ENCODE peak calls at places on chromosomes 4 and X, in nine cellular contexts. One of them, this sample, is unnamed.

GRCh38 chrX:43141885-43142284 is 363.9 kb upstream of the PPP1R2C start:
- DNase-seq in GM12878: no peak
- DNase-seq in IMR-90: no peak
- DNase-seq in A549: no peak
- DNase-seq in tibial nerve: no peak
- DNase-seq in uterus: no peak
- DNase-seq in thyroid gland: peak; percentile 14
- DNase-seq in suprapubic skin: no peak
- DNase-seq in breast epithelium: no peak
- DNase-seq in this sample: no peak

GRCh38 chrX:134661295-134661694 is 3.0 kb upstream of the PLAC1 start:
- DNase-seq in GM12878: no peak
- DNase-seq in IMR-90: no peak
- DNase-seq in A549: no peak
- DNase-seq in tibial nerve: no peak
- DNase-seq in uterus: no peak
- DNase-seq in thyroid gland: peak; percentile 17
- DNase-seq in suprapubic skin: no peak
- DNase-seq in breast epithelium: no peak
- DNase-seq in this sample: no peak

GRCh38 chr4:37000281-37000680 is 244.3 kb upstream of the NWD2 start:
- DNase-seq in GM12878: no peak
- DNase-seq in IMR-90: no peak
- DNase-seq in A549: no peak
- DNase-seq in tibial nerve: no peak
- DNase-seq in uterus: no peak
- DNase-seq in thyroid gland: no peak
- DNase-seq in suprapubic skin: no peak
- DNase-seq in breast epithelium: no peak
- DNase-seq in this sample: no peak

GRCh38 chr4:78481180-78481579 is 70.4 kb upstream of the ANXA3 start:
- DNase-seq in GM12878: no peak
- DNase-seq in IMR-90: peak; percentile 84
- DNase-seq in A549: no peak
- DNase-seq in tibial nerve: no peak
- DNase-seq in uterus: no peak
- DNase-seq in thyroid gland: no peak
- DNase-seq in suprapubic skin: no peak
- DNase-seq in breast epithelium: no peak
- DNase-seq in this sample: no peak

GRCh38 chr4:38306482-38307071 is 346.4 kb downstream of the PTTG2 start:
- DNase-seq in GM12878: peak; percentile 95
- DNase-seq in IMR-90: no peak
- DNase-seq in A549: no peak
- DNase-seq in tibial nerve: no peak
- DNase-seq in uterus: no peak
- DNase-seq in thyroid gland: no peak
- DNase-seq in suprapubic skin: no peak
- DNase-seq in breast epithelium: no peak
- DNase-seq in this sample: no peak

GRCh38 chr4:24690436-24690835 is 104.9 kb upstream of the SOD3 start:
- DNase-seq in GM12878: no peak
- DNase-seq in IMR-90: peak; percentile 11
- DNase-seq in A549: no peak
- DNase-seq in tibial nerve: no peak
- DNase-seq in uterus: no peak
- DNase-seq in thyroid gland: no peak
- DNase-seq in suprapubic skin: no peak
- DNase-seq in breast epithelium: no peak
- DNase-seq in this sample: no peak

GRCh38 chr4:153748378-153748777 is 11.4 kb downstream of the RNF175 start:
- DNase-seq in GM12878: no peak
- DNase-seq in IMR-90: peak; percentile 38
- DNase-seq in A549: no peak
- DNase-seq in tibial nerve: no peak
- DNase-seq in uterus: no peak
- DNase-seq in thyroid gland: peak; percentile 39
- DNase-seq in suprapubic skin: no peak
- DNase-seq in breast epithelium: no peak
- DNase-seq in this sample: no peak

GRCh38 chr4:24519649-24520048 is 64.7 kb downstream of the DHX15 start:
- DNase-seq in GM12878: no peak
- DNase-seq in IMR-90: peak; percentile 47
- DNase-seq in A549: no peak
- DNase-seq in tibial nerve: no peak
- DNase-seq in uterus: no peak
- DNase-seq in thyroid gland: peak; percentile 48
- DNase-seq in suprapubic skin: no peak
- DNase-seq in breast epithelium: no peak
- DNase-seq in this sample: peak; percentile 63

GRCh38 chrX:24023972-24024664 is 2.9 kb downstream of the KLHL15 start:
- DNase-seq in GM12878: no peak
- DNase-seq in IMR-90: peak; percentile 23
- DNase-seq in A549: no peak
- DNase-seq in tibial nerve: no peak
- DNase-seq in uterus: no peak
- DNase-seq in thyroid gland: no peak
- DNase-seq in suprapubic skin: no peak
- DNase-seq in breast epithelium: no peak
- DNase-seq in this sample: no peak

GRCh38 chr4:2941138-2942036 is 21.8 kb downstream of the NOP14 start:
- DNase-seq in GM12878: no peak
- DNase-seq in IMR-90: no peak
- DNase-seq in A549: no peak
- DNase-seq in tibial nerve: no peak
- DNase-seq in uterus: peak; percentile 11
- DNase-seq in thyroid gland: no peak
- DNase-seq in suprapubic skin: no peak
- DNase-seq in breast epithelium: peak; percentile 46
- DNase-seq in this sample: peak; percentile 12

GRCh38 chr4:172007889-172008288 is 194.7 kb downstream of the GALNTL6 start:
- DNase-seq in GM12878: no peak
- DNase-seq in IMR-90: no peak
- DNase-seq in A549: no peak
- DNase-seq in tibial nerve: no peak
- DNase-seq in uterus: no peak
- DNase-seq in thyroid gland: no peak
- DNase-seq in suprapubic skin: no peak
- DNase-seq in breast epithelium: no peak
- DNase-seq in this sample: no peak

GRCh38 chr4:6492027-6492590 is 19.7 kb upstream of the PPP2R2C start:
- DNase-seq in GM12878: no peak
- DNase-seq in IMR-90: no peak
- DNase-seq in A549: no peak
- DNase-seq in tibial nerve: no peak
- DNase-seq in uterus: no peak
- DNase-seq in thyroid gland: no peak
- DNase-seq in suprapubic skin: no peak
- DNase-seq in breast epithelium: peak; percentile 43
- DNase-seq in this sample: no peak

GRCh38 chr4:6494431-6495295 is 22.2 kb upstream of the PPP2R2C start:
- DNase-seq in GM12878: no peak
- DNase-seq in IMR-90: no peak
- DNase-seq in A549: no peak
- DNase-seq in tibial nerve: no peak
- DNase-seq in uterus: no peak
- DNase-seq in thyroid gland: no peak
- DNase-seq in suprapubic skin: no peak
- DNase-seq in breast epithelium: peak; percentile 50
- DNase-seq in this sample: no peak

GRCh38 chr4:6492861-6493667 is 20.6 kb upstream of the PPP2R2C start:
- DNase-seq in GM12878: no peak
- DNase-seq in IMR-90: no peak
- DNase-seq in A549: no peak
- DNase-seq in tibial nerve: no peak
- DNase-seq in uterus: no peak
- DNase-seq in thyroid gland: no peak
- DNase-seq in suprapubic skin: no peak
- DNase-seq in breast epithelium: peak; percentile 28
- DNase-seq in this sample: no peak

GRCh38 chr4:6495296-6495590 is 22.8 kb upstream of the PPP2R2C start:
- DNase-seq in GM12878: no peak
- DNase-seq in IMR-90: no peak
- DNase-seq in A549: no peak
- DNase-seq in tibial nerve: no peak
- DNase-seq in uterus: no peak
- DNase-seq in thyroid gland: no peak
- DNase-seq in suprapubic skin: no peak
- DNase-seq in breast epithelium: peak; percentile 41
- DNase-seq in this sample: no peak

DNA sequence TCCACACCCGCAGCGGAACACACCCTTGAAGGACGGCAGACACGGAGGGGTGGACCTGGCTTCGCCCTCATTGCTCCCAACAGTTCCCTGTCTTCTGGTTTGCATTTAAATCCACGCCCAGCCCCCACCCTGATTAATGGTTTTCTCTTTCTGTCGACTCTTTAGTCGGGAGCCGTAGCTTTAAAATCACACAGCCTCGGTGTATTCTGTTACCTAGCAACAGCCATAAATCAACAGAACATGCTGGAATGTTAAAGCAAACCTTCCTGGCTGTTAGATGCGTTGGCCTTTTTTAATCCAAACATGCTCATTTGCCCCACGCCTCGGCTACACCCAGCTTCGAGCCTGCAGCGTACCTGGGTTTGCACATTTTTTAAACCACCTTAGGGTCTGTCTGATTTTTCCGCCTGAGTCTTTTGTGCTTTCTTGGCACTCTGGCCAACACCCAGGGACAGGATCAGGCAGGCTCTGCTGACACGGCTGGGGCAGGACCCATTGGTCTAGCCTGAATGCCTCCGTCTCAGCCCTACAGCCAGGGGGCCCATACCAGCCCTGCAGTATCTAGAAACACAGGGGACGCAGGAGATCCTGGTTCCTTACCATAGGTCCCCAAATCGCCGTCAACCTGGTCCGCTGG is 21.4 kb upstream of the PPP2R2C start:
- DNase-seq in GM12878: no peak
- DNase-seq in IMR-90: peak; percentile 3
- DNase-seq in A549: no peak
- DNase-seq in tibial nerve: no peak
- DNase-seq in uterus: no peak
- DNase-seq in thyroid gland: peak; percentile 21
- DNase-seq in suprapubic skin: no peak
- DNase-seq in breast epithelium: peak; percentile 57
- DNase-seq in this sample: no peak
- H3K4me3 ChIP-seq in GM12878: no peak overlapping the region
- H3K4me3 ChIP-seq in IMR-90: no peak overlapping the region
- H3K4me3 ChIP-seq in A549: no peak overlapping the region
- H3K4me3 ChIP-seq in tibial nerve: no peak overlapping the region
- H3K4me3 ChIP-seq in uterus: no peak overlapping the region
- H3K4me3 ChIP-seq in thyroid gland: no peak overlapping the region
- H3K4me3 ChIP-seq in suprapubic skin: peak overlapping the region; percentile 28
- H3K4me3 ChIP-seq in breast epithelium: peak overlapping the region; percentile 43
- H3K4me3 ChIP-seq in this sample: no peak overlapping the region

GRCh38 chr4:20042769-20043168 is 208.9 kb upstream of the SLIT2 start:
- DNase-seq in GM12878: no peak
- DNase-seq in IMR-90: no peak
- DNase-seq in A549: no peak
- DNase-seq in tibial nerve: no peak
- DNase-seq in uterus: no peak
- DNase-seq in thyroid gland: no peak
- DNase-seq in suprapubic skin: no peak
- DNase-seq in breast epithelium: no peak
- DNase-seq in this sample: no peak
- TF ChIP-seq POLR2A in GM12878: no peak
- TF ChIP-seq POLR2A in IMR-90: no peak
- TF ChIP-seq POLR2A in A549: no peak
- TF ChIP-seq POLR2A in tibial nerve: no peak
- TF ChIP-seq POLR2A in uterus: no peak
- TF ChIP-seq POLR2A in thyroid gland: no peak
- TF ChIP-seq POLR2A in suprapubic skin: no peak
- TF ChIP-seq POLR2A in breast epithelium: no peak
- TF ChIP-seq POLR2A in this sample: no peak

GRCh38 chr4:10116625-10117423 is at the start of gene WDR1:
- DNase-seq in GM12878: peak; percentile 71
- DNase-seq in IMR-90: peak; percentile 94
- DNase-seq in A549: peak; percentile 89
- DNase-seq in tibial nerve: peak; percentile 93
- DNase-seq in uterus: peak; percentile 98
- DNase-seq in thyroid gland: peak; percentile 97
- DNase-seq in suprapubic skin: peak; percentile 97
- DNase-seq in breast epithelium: peak; percentile 96
- DNase-seq in this sample: peak; percentile 96

GRCh38 chr4:10114607-10115006 is 2.0 kb downstream of the WDR1 start:
- DNase-seq in GM12878: no peak
- DNase-seq in IMR-90: no peak
- DNase-seq in A549: no peak
- DNase-seq in tibial nerve: no peak
- DNase-seq in uterus: no peak
- DNase-seq in thyroid gland: no peak
- DNase-seq in suprapubic skin: no peak
- DNase-seq in breast epithelium: no peak
- DNase-seq in this sample: no peak

GRCh38 chr4:10114147-10114546 is 2.5 kb downstream of the WDR1 start:
- DNase-seq in GM12878: no peak
- DNase-seq in IMR-90: no peak
- DNase-seq in A549: no peak
- DNase-seq in tibial nerve: no peak
- DNase-seq in uterus: no peak
- DNase-seq in thyroid gland: no peak
- DNase-seq in suprapubic skin: no peak
- DNase-seq in breast epithelium: no peak
- DNase-seq in this sample: no peak

GRCh38 chr4:10115657-10116624 is 658 bp downstream of the WDR1 start:
- DNase-seq in GM12878: peak; percentile 23
- DNase-seq in IMR-90: no peak
- DNase-seq in A549: peak; percentile 52
- DNase-seq in tibial nerve: no peak
- DNase-seq in uterus: peak; percentile 56
- DNase-seq in thyroid gland: peak; percentile 70
- DNase-seq in suprapubic skin: peak; percentile 85
- DNase-seq in breast epithelium: peak; percentile 72
- DNase-seq in this sample: peak; percentile 69

DNA sequence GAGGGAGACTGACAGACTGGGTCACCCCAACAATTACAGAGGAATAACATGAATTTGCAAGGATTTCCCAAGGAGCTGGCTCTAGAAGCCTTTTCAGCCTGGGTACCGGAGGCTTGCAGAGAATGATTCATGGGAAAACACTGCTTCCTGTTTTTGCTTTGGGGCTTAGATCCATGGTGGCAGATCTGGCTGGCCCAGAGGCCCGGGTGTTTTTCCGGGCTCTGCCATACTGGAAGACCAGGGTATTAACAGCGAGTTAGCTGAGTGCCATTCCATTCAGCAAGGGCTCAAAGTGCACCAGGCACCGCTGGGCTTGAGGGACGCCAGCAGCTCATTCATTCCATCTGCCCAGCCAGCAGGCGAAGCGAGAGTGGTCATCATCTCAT is 1.3 kb downstream of the WDR1 start:
- DNase-seq in GM12878: no peak
- DNase-seq in IMR-90: peak; percentile 60
- DNase-seq in A549: no peak
- DNase-seq in tibial nerve: no peak
- DNase-seq in uterus: no peak
- DNase-seq in thyroid gland: no peak
- DNase-seq in suprapubic skin: no peak
- DNase-seq in breast epithelium: no peak
- DNase-seq in this sample: no peak
- H3K4me3 ChIP-seq in GM12878: peak overlapping the region; percentile 99
- H3K4me3 ChIP-seq in IMR-90: peak overlapping the region; percentile 94
- H3K4me3 ChIP-seq in A549: peak overlapping the region; percentile 60
- H3K4me3 ChIP-seq in tibial nerve: peak overlapping the region; percentile 70
- H3K4me3 ChIP-seq in uterus: peak overlapping the region; percentile 82
- H3K4me3 ChIP-seq in thyroid gland: no peak overlapping the region
- H3K4me3 ChIP-seq in suprapubic skin: peak overlapping the region; percentile 79
- H3K4me3 ChIP-seq in breast epithelium: peak overlapping the region; percentile 96
- H3K4me3 ChIP-seq in this sample: peak overlapping the region; percentile 86

GRCh38 chr4:173509031-173510001 is 20.7 kb downstream of the HAND2 start:
- DNase-seq in GM12878: no peak
- DNase-seq in IMR-90: no peak
- DNase-seq in A549: no peak
- DNase-seq in tibial nerve: no peak
- DNase-seq in uterus: peak; percentile 70
- DNase-seq in thyroid gland: no peak
- DNase-seq in suprapubic skin: no peak
- DNase-seq in breast epithelium: no peak
- DNase-seq in this sample: peak; percentile 65
- TF ChIP-seq POLR2A in GM12878: no peak
- TF ChIP-seq POLR2A in IMR-90: no peak
- TF ChIP-seq POLR2A in A549: no peak
- TF ChIP-seq POLR2A in tibial nerve: no peak
- TF ChIP-seq POLR2A in uterus: peak; percentile 74
- TF ChIP-seq POLR2A in thyroid gland: peak; percentile 31
- TF ChIP-seq POLR2A in suprapubic skin: no peak
- TF ChIP-seq POLR2A in breast epithelium: no peak
- TF ChIP-seq POLR2A in this sample: no peak

This sample was measured in testis.